ENCODE peak calls at places on chromosomes 2 and 18, in ten cellular contexts. One of them, this sample, is unnamed.

GRCh38 chr2:234290671-234291070 is 206.2 kb downstream of the ARL4C start:
- DNase-seq in PC-3: no peak
- DNase-seq in SK-N-SH: no peak
- DNase-seq in left lung: peak
- DNase-seq in GM20000: peak
- DNase-seq in lung: no peak
- DNase-seq in pancreas: no peak
- DNase-seq in AG04449: no peak
- DNase-seq in psoas muscle: no peak
- DNase-seq in ascending aorta: peak
- DNase-seq in this sample: peak

GRCh38 chr2:175431054-175431780 is 249.7 kb upstream of the ATP5MC3 start:
- DNase-seq in PC-3: no peak
- DNase-seq in SK-N-SH: no peak
- DNase-seq in left lung: no peak
- DNase-seq in GM20000: no peak
- DNase-seq in lung: no peak
- DNase-seq in pancreas: no peak
- DNase-seq in AG04449: no peak
- DNase-seq in psoas muscle: no peak
- DNase-seq in ascending aorta: no peak
- DNase-seq in this sample: no peak

GRCh38 chr2:70926042-70926441 is 9.7 kb upstream of the ATP6V1B1 start:
- DNase-seq in PC-3: no peak
- DNase-seq in SK-N-SH: no peak
- DNase-seq in left lung: no peak
- DNase-seq in GM20000: no peak
- DNase-seq in lung: no peak
- DNase-seq in pancreas: no peak
- DNase-seq in AG04449: no peak
- DNase-seq in psoas muscle: no peak
- DNase-seq in ascending aorta: no peak
- DNase-seq in this sample: no peak

GRCh38 chr2:188916831-188917230 is 57.3 kb upstream of the COL3A1 start:
- DNase-seq in PC-3: no peak
- DNase-seq in SK-N-SH: no peak
- DNase-seq in left lung: no peak
- DNase-seq in GM20000: no peak
- DNase-seq in lung: no peak
- DNase-seq in pancreas: no peak
- DNase-seq in AG04449: no peak
- DNase-seq in psoas muscle: no peak
- DNase-seq in ascending aorta: no peak
- DNase-seq in this sample: no peak

GRCh38 chr2:173874899-173875247 is 90.3 kb downstream of the SP3 start:
- DNase-seq in PC-3: no peak
- DNase-seq in SK-N-SH: no peak
- DNase-seq in left lung: no peak
- DNase-seq in GM20000: no peak
- DNase-seq in lung: no peak
- DNase-seq in pancreas: no peak
- DNase-seq in AG04449: no peak
- DNase-seq in psoas muscle: no peak
- DNase-seq in ascending aorta: no peak
- DNase-seq in this sample: no peak

GRCh38 chr2:104412384-104412783 is 441.5 kb upstream of the POU3F3 start:
- DNase-seq in PC-3: peak
- DNase-seq in SK-N-SH: peak
- DNase-seq in left lung: no peak
- DNase-seq in GM20000: peak
- DNase-seq in lung: peak
- DNase-seq in pancreas: peak
- DNase-seq in AG04449: no peak
- DNase-seq in psoas muscle: no peak
- DNase-seq in ascending aorta: no peak
- DNase-seq in this sample: peak

GRCh38 chr18:22286576-22286975 is 117.2 kb downstream of the GATA6 start:
- DNase-seq in PC-3: peak
- DNase-seq in SK-N-SH: no peak
- DNase-seq in left lung: peak
- DNase-seq in GM20000: no peak
- DNase-seq in lung: peak
- DNase-seq in pancreas: peak
- DNase-seq in AG04449: no peak
- DNase-seq in psoas muscle: no peak
- DNase-seq in ascending aorta: no peak
- DNase-seq in this sample: no peak

GRCh38 chr2:189096769-189097447 is 82.7 kb downstream of the COL5A2 start:
- DNase-seq in PC-3: peak
- DNase-seq in SK-N-SH: no peak
- DNase-seq in left lung: no peak
- DNase-seq in GM20000: no peak
- DNase-seq in lung: no peak
- DNase-seq in pancreas: no peak
- DNase-seq in AG04449: peak
- DNase-seq in psoas muscle: no peak
- DNase-seq in ascending aorta: no peak
- DNase-seq in this sample: no peak

GRCh38 chr18:58378411-58378820 is 250.5 kb downstream of the ALPK2 start:
- DNase-seq in PC-3: no peak
- DNase-seq in SK-N-SH: no peak
- DNase-seq in left lung: no peak
- DNase-seq in GM20000: no peak
- DNase-seq in lung: no peak
- DNase-seq in pancreas: no peak
- DNase-seq in AG04449: no peak
- DNase-seq in psoas muscle: no peak
- DNase-seq in ascending aorta: no peak
- DNase-seq in this sample: no peak

GRCh38 chr18:49076767-49077166 is 126.0 kb upstream of the SMAD7 start:
- DNase-seq in PC-3: no peak
- DNase-seq in SK-N-SH: no peak
- DNase-seq in left lung: no peak
- DNase-seq in GM20000: no peak
- DNase-seq in lung: no peak
- DNase-seq in pancreas: no peak
- DNase-seq in AG04449: no peak
- DNase-seq in psoas muscle: no peak
- DNase-seq in ascending aorta: no peak
- DNase-seq in this sample: no peak
- TF ChIP-seq CTCF in PC-3: no peak
- TF ChIP-seq CTCF in SK-N-SH: no peak
- TF ChIP-seq CTCF in left lung: no peak
- TF ChIP-seq CTCF in GM20000: no peak
- TF ChIP-seq CTCF in lung: no peak
- TF ChIP-seq CTCF in pancreas: no peak
- TF ChIP-seq CTCF in AG04449: no peak
- TF ChIP-seq CTCF in psoas muscle: no peak
- TF ChIP-seq CTCF in ascending aorta: no peak
- TF ChIP-seq CTCF in this sample: no peak

GRCh38 chr2:37459095-37459981 is 114.9 kb downstream of the QPCT start:
- DNase-seq in PC-3: peak
- DNase-seq in SK-N-SH: peak
- DNase-seq in left lung: no peak
- DNase-seq in GM20000: no peak
- DNase-seq in lung: no peak
- DNase-seq in pancreas: no peak
- DNase-seq in AG04449: no peak
- DNase-seq in psoas muscle: no peak
- DNase-seq in ascending aorta: no peak
- DNase-seq in this sample: no peak

GRCh38 chr2:37458133-37458532 is 113.7 kb downstream of the QPCT start:
- DNase-seq in PC-3: no peak
- DNase-seq in SK-N-SH: no peak
- DNase-seq in left lung: no peak
- DNase-seq in GM20000: no peak
- DNase-seq in lung: no peak
- DNase-seq in pancreas: no peak
- DNase-seq in AG04449: no peak
- DNase-seq in psoas muscle: no peak
- DNase-seq in ascending aorta: no peak
- DNase-seq in this sample: no peak

GRCh38 chr2:37457401-37457901 is 113.0 kb downstream of the QPCT start:
- DNase-seq in PC-3: no peak
- DNase-seq in SK-N-SH: no peak
- DNase-seq in left lung: no peak
- DNase-seq in GM20000: no peak
- DNase-seq in lung: no peak
- DNase-seq in pancreas: no peak
- DNase-seq in AG04449: no peak
- DNase-seq in psoas muscle: no peak
- DNase-seq in ascending aorta: no peak
- DNase-seq in this sample: no peak

GRCh38 chr2:37454851-37455762 is 110.7 kb downstream of the QPCT start:
- DNase-seq in PC-3: no peak
- DNase-seq in SK-N-SH: no peak
- DNase-seq in left lung: no peak
- DNase-seq in GM20000: no peak
- DNase-seq in lung: no peak
- DNase-seq in pancreas: no peak
- DNase-seq in AG04449: no peak
- DNase-seq in psoas muscle: no peak
- DNase-seq in ascending aorta: no peak
- DNase-seq in this sample: no peak

DNA sequence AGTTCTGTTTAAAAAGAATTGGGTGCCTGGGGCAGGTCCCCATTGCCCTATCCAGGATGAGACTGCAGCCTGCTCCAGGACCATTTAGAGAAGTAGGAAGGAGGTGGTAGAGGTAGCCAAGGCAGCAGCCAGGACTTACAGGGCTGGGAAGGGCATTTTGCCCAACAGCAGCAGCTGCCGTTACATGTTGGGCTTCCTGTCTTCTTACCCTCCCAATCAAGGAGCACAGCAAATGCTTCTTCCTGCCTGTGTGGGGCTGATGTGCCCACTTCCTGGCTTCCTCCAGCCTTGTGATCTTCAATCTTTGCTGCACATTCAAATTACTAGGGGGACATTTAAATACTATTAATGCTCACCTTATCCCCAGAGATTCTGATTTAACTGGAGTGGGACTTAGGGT is 112.0 kb downstream of the QPCT start:
- DNase-seq in PC-3: no peak
- DNase-seq in SK-N-SH: no peak
- DNase-seq in left lung: no peak
- DNase-seq in GM20000: no peak
- DNase-seq in lung: no peak
- DNase-seq in pancreas: no peak
- DNase-seq in AG04449: no peak
- DNase-seq in psoas muscle: no peak
- DNase-seq in ascending aorta: no peak
- DNase-seq in this sample: peak
- TF ChIP-seq CTCF in PC-3: no peak
- TF ChIP-seq CTCF in SK-N-SH: no peak
- TF ChIP-seq CTCF in left lung: no peak
- TF ChIP-seq CTCF in GM20000: no peak
- TF ChIP-seq CTCF in lung: no peak
- TF ChIP-seq CTCF in pancreas: no peak
- TF ChIP-seq CTCF in AG04449: no peak
- TF ChIP-seq CTCF in psoas muscle: no peak
- TF ChIP-seq CTCF in ascending aorta: no peak
- TF ChIP-seq CTCF in this sample: no peak

GRCh38 chr18:10015941-10016819 is 102.4 kb downstream of the VAPA start:
- DNase-seq in PC-3: peak
- DNase-seq in SK-N-SH: peak
- DNase-seq in left lung: no peak
- DNase-seq in GM20000: no peak
- DNase-seq in lung: no peak
- DNase-seq in pancreas: no peak
- DNase-seq in AG04449: peak
- DNase-seq in psoas muscle: no peak
- DNase-seq in ascending aorta: no peak
- DNase-seq in this sample: no peak
- TF ChIP-seq CTCF in PC-3: peak
- TF ChIP-seq CTCF in SK-N-SH: peak
- TF ChIP-seq CTCF in left lung: peak
- TF ChIP-seq CTCF in GM20000: no peak
- TF ChIP-seq CTCF in lung: no peak
- TF ChIP-seq CTCF in pancreas: no peak
- TF ChIP-seq CTCF in AG04449: peak
- TF ChIP-seq CTCF in psoas muscle: no peak
- TF ChIP-seq CTCF in ascending aorta: peak
- TF ChIP-seq CTCF in this sample: no peak

DNA sequence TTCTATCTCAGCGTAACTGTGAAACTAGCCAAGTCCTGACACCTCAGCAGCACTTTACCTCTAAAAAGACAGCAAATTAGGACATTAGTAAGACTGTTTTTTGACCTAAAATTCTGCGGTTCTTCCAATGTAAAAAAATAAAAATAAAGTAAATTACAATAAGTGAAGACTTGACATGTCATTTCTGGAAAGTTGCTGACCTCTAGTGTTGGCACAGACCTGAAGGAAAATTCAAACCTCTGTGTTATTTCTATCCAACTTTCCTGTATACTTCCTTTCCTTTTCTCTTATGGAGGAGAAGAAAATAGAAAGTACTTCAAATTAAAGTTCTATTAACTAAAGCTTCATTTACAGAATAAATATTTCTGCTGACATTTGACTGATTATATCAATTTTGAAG is 110.6 kb downstream of the TMEM182 start:
- DNase-seq in PC-3: peak
- DNase-seq in SK-N-SH: peak
- DNase-seq in left lung: no peak
- DNase-seq in GM20000: no peak
- DNase-seq in lung: no peak
- DNase-seq in pancreas: no peak
- DNase-seq in AG04449: no peak
- DNase-seq in psoas muscle: no peak
- DNase-seq in ascending aorta: no peak
- DNase-seq in this sample: no peak
- TF ChIP-seq CTCF in PC-3: peak
- TF ChIP-seq CTCF in SK-N-SH: peak
- TF ChIP-seq CTCF in left lung: no peak
- TF ChIP-seq CTCF in GM20000: no peak
- TF ChIP-seq CTCF in lung: no peak
- TF ChIP-seq CTCF in pancreas: no peak
- TF ChIP-seq CTCF in AG04449: no peak
- TF ChIP-seq CTCF in psoas muscle: peak
- TF ChIP-seq CTCF in ascending aorta: no peak
- TF ChIP-seq CTCF in this sample: no peak

DNA sequence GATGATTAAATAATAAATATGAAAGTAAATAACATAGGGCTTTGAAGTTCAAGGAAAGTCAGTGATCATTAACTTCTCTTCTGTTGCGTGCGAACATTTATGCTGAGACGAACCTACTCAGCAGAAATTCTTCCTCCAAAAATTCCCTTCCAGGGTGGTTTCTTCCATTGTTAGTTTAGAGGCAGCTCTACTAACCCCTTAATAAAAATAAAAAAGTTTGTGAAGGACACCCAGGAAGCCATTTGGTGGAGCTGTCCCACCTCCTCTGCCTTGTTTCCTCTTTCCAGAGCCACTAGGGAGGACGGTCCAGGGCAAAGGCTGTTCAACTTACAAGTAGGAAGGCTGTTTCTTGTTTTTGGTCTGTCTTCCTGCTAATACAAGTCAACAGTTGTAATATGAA is 2.1 kb upstream of the SMAD2 start:
- DNase-seq in PC-3: no peak
- DNase-seq in SK-N-SH: no peak
- DNase-seq in left lung: no peak
- DNase-seq in GM20000: no peak
- DNase-seq in lung: no peak
- DNase-seq in pancreas: no peak
- DNase-seq in AG04449: no peak
- DNase-seq in psoas muscle: no peak
- DNase-seq in ascending aorta: no peak
- DNase-seq in this sample: no peak
- TF ChIP-seq CTCF in PC-3: no peak
- TF ChIP-seq CTCF in SK-N-SH: no peak
- TF ChIP-seq CTCF in left lung: no peak
- TF ChIP-seq CTCF in GM20000: no peak
- TF ChIP-seq CTCF in lung: no peak
- TF ChIP-seq CTCF in pancreas: no peak
- TF ChIP-seq CTCF in AG04449: no peak
- TF ChIP-seq CTCF in psoas muscle: no peak
- TF ChIP-seq CTCF in ascending aorta: no peak
- TF ChIP-seq CTCF in this sample: no peak

This sample was measured in activated CD8-positive, alpha-beta T cell treated with anti-CD3 and anti-CD28 coated beads for 36 hours.